ENCODE peak calls at places on chromosomes 5 and 9, in four cellular contexts. X is IMR-90, S is H1, U is mesendoderm. M is an unnamed sample.

GRCh38 chr5:140041492-140042421 is 1.3 kb downstream of the NRG2 start:
- DNase-seq in X (peak), S (no peak), U (peak), M (peak)

GRCh38 chr5:17367256-17367845 is 130.7 kb upstream of the TAF11L2 start:
- DNase-seq in X (no peak), S (no peak), U (no peak), M (no peak)

GRCh38 chr5:85927632-85928031 is 690.1 kb upstream of the COX7C start:
- DNase-seq in X (no peak), S (no peak), U (no peak), M (no peak)

GRCh38 chr5:157026789-157027424 is 32.0 kb downstream of the HAVCR1 start:
- DNase-seq in X (no peak), S (peak), U (peak), M (peak)

GRCh38 chr5:50325237-50325832 is 115.8 kb downstream of the EMB start:
- DNase-seq in X (peak), S (no peak), U (peak), M (no peak)

GRCh38 chr5:96743065-96743768 is 64.5 kb downstream of the ERAP1 start:
- DNase-seq in X (peak), S (no peak), U (peak), M (no peak)

GRCh38 chr5:180596668-180597231 is 5.5 kb upstream of the SCGB3A1 start:
- DNase-seq in X (no peak), S (no peak), U (no peak), M (no peak)

GRCh38 chr9:115691686-115692085 is 461.9 kb upstream of the PAPPA start:
- DNase-seq in X (peak), S (no peak), U (peak), M (no peak)

GRCh38 chr5:154583545-154584168 is 105.6 kb upstream of the HAND1 start:
- DNase-seq in X (no peak), S (no peak), U (peak), M (no peak)

GRCh38 chr5:119131530-119132313 is 60.8 kb downstream of the DMXL1 start:
- DNase-seq in X (peak), S (no peak), U (no peak), M (no peak)

GRCh38 chr5:149832636-149833035 is 102.5 kb downstream of the PPARGC1B start:
- DNase-seq in X (no peak), S (no peak), U (no peak), M (no peak)

GRCh38 chr9:134951461-134951860 is 33.7 kb upstream of the FCN1 start:
- DNase-seq in X (no peak), S (no peak), U (no peak), M (no peak)

GRCh38 chr9:132020272-132020671 is 59.4 kb downstream of the MED27 start:
- DNase-seq in X (no peak), S (no peak), U (no peak), M (no peak)

GRCh38 chr9:27065288-27065687 is 43.7 kb upstream of the TEK start:
- DNase-seq in X (peak), S (no peak), U (peak), M (no peak)

GRCh38 chr5:65209341-65209740 is 272.4 kb downstream of the ADAMTS6 start:
- DNase-seq in X (peak), S (no peak), U (no peak), M (no peak)

DNA sequence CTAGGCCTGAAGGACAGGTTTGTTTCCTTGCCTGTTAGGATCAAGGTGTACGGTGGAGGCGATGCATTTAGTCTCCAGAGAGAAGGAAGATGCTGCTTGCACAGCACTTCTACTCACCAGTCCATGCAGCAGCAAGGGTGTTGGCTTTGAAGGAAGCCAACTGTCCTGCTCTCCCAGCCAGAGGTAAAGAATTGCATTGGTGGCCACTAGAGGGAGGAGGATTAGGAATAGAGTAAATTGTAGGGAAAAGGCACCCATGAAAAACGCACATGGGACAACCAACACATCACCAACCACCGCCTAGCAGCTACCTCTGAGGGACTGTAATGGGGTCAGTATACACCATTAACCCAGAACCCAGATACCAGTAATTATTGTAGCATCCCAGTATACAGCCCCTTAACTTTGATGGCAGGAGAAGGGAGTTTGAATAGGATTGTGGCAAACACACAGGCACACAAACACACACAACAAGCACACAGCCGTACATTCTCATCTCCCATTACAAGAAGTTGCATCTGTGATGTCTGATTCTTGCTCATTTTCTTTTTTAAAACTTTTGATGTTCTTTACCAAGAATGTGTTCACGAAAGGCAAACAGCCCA is 267.7 kb downstream of the ADAMTS6 start:
- DNase-seq in X (peak), S (peak), U (peak), M (peak)
- H3K23ac ChIP-seq in X (no peak), S (no peak), U (no peak), M (no peak)

DNA sequence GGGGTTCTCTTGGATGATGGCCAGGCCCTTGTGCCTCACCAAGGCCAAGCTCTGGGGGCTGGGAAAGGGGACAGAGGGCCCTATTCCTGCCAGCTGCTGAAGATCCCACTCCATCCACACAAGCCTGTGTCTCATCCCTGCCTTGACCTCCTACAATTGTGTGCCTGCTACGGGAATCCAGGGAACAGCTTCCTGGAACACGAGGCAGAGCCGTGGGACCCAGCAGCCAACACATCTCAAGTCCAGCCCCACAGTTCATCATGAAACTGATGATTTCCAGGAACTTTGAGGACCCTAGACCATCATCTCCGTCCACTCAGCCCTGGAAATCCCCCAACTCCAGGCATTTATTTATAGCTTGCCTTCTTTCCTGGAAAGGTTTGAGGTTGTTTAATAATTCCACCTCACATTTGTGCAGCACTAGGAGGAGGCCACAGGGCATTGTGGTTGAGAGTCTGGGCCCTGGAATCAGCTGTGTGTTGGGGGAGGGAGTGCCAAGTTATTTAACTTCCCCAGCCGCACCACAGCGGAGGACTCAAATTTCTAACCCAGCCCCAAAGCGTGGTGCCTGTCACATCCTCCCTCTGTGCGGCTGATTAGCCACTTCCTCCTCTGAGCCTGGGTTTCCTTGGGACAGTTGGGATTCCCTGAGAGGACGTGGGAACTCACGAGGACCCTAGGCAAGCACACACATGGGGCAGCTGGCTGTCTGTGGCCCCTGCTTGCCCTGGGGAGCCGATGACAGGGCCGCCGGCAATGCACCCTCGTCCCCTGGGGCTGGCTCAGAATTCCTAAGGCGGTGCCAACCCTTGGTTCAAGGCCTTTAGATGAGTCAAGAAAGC is 58.2 kb upstream of the GGTA1 start:
- DNase-seq in X (peak), S (no peak), U (peak), M (peak)
- H3K4ac ChIP-seq in X (peak), S (peak), U (peak), M (no peak)

GRCh38 chr5:152723482-152723881 is 318.4 kb upstream of the NMUR2 start:
- DNase-seq in X (no peak), S (no peak), U (peak), M (peak)
- H3K56ac ChIP-seq in X (no peak), S (no peak), U (no peak), M (no peak)

DNA sequence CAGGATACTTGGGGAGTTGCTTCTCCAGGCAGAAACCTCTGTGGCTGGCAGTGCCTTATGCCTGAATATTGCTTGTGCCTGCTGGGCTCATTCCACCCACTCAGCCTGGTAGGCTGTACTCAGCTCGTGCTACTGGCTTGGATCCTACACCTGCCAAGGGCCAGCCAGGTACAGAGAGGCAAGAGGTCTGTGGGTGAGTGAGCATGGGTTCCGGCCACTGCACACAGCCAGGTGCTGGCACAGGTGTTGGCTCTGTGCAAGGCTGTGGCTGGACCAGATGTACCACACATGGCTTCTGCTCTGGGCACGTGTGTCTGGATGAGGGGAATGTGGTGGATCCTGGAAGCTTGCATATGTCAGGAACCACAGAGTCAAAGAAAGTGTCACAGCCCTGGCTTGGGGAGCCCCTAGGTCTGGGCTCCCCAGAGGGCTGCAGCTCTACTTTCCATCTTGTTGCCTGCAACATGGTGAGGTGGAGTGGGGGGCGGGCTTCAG is 76.7 kb upstream of the C6 start:
- DNase-seq in X (no peak), S (no peak), U (no peak), M (no peak)
- H3K23ac ChIP-seq in X (no peak), S (no peak), U (no peak), M (no peak)

GRCh38 chr9:127976498-127976897 is 4.3 kb downstream of the EEIG1 start:
- DNase-seq in X (no peak), S (no peak), U (no peak), M (no peak)
- H3K4ac ChIP-seq in X (no peak), S (no peak), U (no peak), M (no peak)

GRCh38 chr9:110340306-110340705 is 2.6 kb upstream of the TXNDC8 start:
- DNase-seq in X (no peak), S (no peak), U (peak), M (peak)

GRCh38 chr9:110337727-110338522 is at the start of gene TXNDC8:
- DNase-seq in X (peak), S (no peak), U (no peak), M (no peak)

GRCh38 chr9:110346325-110346724 is 8.7 kb upstream of the TXNDC8 start:
- DNase-seq in X (no peak), S (no peak), U (no peak), M (no peak)

GRCh38 chr9:110343537-110343936 is 5.9 kb upstream of the TXNDC8 start:
- DNase-seq in X (no peak), S (no peak), U (no peak), M (no peak)
- H3K56ac ChIP-seq in X (no peak), S (no peak), U (no peak), M (no peak)

DNA sequence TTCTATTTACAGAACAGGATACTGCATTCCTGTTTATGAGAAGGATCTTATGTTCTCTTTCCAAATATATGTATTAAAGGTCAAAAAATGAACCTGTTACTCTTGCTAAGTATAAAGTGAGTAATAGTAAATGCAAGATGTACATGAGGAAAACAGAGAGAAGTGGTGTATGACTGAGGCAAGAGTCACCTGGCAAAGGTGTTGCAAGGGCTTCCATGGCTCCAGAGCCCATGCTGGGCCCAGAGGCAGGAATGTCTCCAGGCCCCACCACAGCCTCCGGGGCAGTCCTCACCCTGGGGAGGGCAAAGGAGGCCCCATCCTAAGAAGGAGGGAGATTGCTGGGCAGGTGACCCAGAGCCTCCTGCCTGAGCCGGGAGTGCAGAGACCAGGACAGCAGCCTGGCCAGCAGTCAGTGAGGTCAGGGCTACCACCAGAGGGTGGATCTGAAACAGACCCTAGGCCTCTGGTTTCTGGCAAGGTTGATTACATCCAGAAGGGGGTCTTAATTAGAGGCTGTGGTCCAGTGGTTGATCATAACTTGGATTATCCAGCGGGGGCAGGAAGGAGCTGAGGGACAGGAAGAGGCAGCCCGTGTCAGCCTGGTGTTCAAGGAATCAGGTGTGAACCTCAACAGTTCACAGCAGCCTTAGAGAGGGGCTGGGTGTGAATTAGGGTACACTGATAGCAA is 57.3 kb upstream of the CPLX2 start:
- DNase-seq in X (no peak), S (no peak), U (no peak), M (no peak)
- H3K23ac ChIP-seq in X (no peak), S (no peak), U (no peak), M (no peak)

GRCh38 chr9:124290053-124290581 is 32.4 kb downstream of the NEK6 start:
- DNase-seq in X (no peak), S (no peak), U (no peak), M (no peak)

GRCh38 chr9:124292696-124293593 is 35.2 kb downstream of the NEK6 start:
- DNase-seq in X (no peak), S (no peak), U (no peak), M (no peak)

GRCh38 chr9:124290743-124291554 is 33.2 kb downstream of the NEK6 start:
- DNase-seq in X (no peak), S (no peak), U (no peak), M (no peak)

GRCh38 chr9:124293712-124294504 is 36.2 kb downstream of the NEK6 start:
- DNase-seq in X (no peak), S (no peak), U (peak), M (no peak)

DNA sequence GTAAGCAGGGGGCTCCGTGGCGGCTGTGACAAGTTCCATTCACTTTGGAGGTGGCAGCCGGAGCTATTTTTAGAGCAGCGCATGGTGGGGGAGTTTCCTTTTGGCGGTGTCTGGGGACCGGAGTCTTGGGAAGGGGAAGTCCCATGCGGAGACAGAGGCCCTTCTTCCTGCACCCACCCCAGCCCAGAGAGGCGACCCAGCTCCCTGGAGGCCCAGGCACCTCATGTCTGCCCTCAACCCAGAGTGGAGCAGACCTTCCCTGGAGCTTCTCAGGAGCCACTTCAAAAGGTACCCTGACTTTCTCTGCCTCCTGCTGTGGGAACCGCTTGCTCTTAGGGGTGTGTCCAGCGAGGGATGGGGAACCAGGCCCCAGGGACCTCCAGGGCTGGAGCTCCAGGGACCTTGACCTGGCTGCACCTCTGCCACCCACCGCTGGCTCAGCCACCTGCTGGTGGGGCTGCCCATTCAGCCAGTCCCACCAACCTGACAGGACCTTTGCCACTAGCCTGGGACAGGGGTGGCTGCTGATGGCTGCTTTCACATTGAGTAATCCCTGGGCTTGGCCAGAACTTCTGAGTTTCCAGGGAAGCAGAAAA is 34.1 kb downstream of the NEK6 start:
- DNase-seq in X (no peak), S (no peak), U (no peak), M (no peak)
- H3K4ac ChIP-seq in X (peak), S (no peak), U (peak), M (no peak)

GRCh38 chr5:56909294-56910122 is at the start of gene SETD9:
- DNase-seq in X (peak), S (peak), U (peak), M (peak)
- H3K56ac ChIP-seq in X (peak), S (peak), U (peak), M (peak)

M was measured in H9.